ENCODE peak calls at places on chromosomes 13 and 19, in eight cellular contexts. O is HCT116; X is heart left ventricle; Q is fibroblast of lung; W is cardiac muscle cell; T is lower lobe of right lung; Y is psoas muscle; D is effector memory CD4-positive, alpha-beta T cell. S is an unnamed sample.

GRCh38 chr19:33440241-33440640 is 66.7 kb downstream of the CEBPG start:
- DNase-seq in O (no peak), X (peak; percentile 16), Q (no peak), W (no peak), T (peak; percentile 20), Y (peak; percentile 42), D (no peak), S (no peak)

GRCh38 chr19:55454787-55455243 is 6.6 kb downstream of the ISOC2 start:
- DNase-seq in O (no peak), X (no peak), Q (peak; percentile 25), W (peak; percentile 54), T (no peak), Y (no peak), D (no peak), S (peak; percentile 47)

GRCh38 chr19:10421981-10422461 is 1.7 kb downstream of the PDE4A start:
- DNase-seq in O (no peak), X (no peak), Q (no peak), W (no peak), T (no peak), Y (no peak), D (no peak), S (no peak)

GRCh38 chr19:35045667-35046300 is 4.3 kb downstream of the HPN start:
- DNase-seq in O (no peak), X (peak; percentile 61), Q (peak; percentile 26), W (no peak), T (no peak), Y (no peak), D (no peak), S (peak; percentile 56)

GRCh38 chr13:113407103-113407530 is 43.2 kb upstream of the GRTP1 start:
- DNase-seq in O (no peak), X (peak; percentile 37), Q (no peak), W (no peak), T (no peak), Y (no peak), D (no peak), S (no peak)

GRCh38 chr19:13840751-13841338 is 36.1 kb upstream of the NANOS3 start:
- DNase-seq in O (no peak), X (no peak), Q (no peak), W (no peak), T (no peak), Y (no peak), D (no peak), S (no peak)

GRCh38 chr13:39197645-39198007 is 159.4 kb downstream of the NHLRC3 start:
- DNase-seq in O (no peak), X (no peak), Q (no peak), W (peak; percentile 24), T (no peak), Y (no peak), D (no peak), S (no peak)

GRCh38 chr13:35789335-35790166 is 313.1 kb upstream of the MAB21L1 start:
- DNase-seq in O (peak; percentile 7), X (no peak), Q (peak; percentile 62), W (peak; percentile 49), T (no peak), Y (no peak), D (no peak), S (no peak)

GRCh38 chr13:48532146-48532472 is 771 bp downstream of the RCBTB2 start:
- DNase-seq in O (no peak), X (no peak), Q (peak; percentile 76), W (no peak), T (no peak), Y (no peak), D (no peak), S (peak; percentile 21)

GRCh38 chr13:39777527-39778061 is 122.1 kb downstream of the COG6 start:
- DNase-seq in O (peak; percentile 32), X (no peak), Q (peak; percentile 77), W (no peak), T (no peak), Y (no peak), D (no peak), S (peak; percentile 51)

GRCh38 chr19:13929340-13929739 is 8.9 kb downstream of the PODNL1 start:
- DNase-seq in O (no peak), X (no peak), Q (no peak), W (no peak), T (no peak), Y (no peak), D (no peak), S (no peak)

GRCh38 chr19:11205939-11206570 is 8.7 kb upstream of the KANK2 start:
- DNase-seq in O (no peak), X (no peak), Q (no peak), W (no peak), T (no peak), Y (no peak), D (no peak), S (no peak)

GRCh38 chr19:51458051-51458645 is at the start of gene SIGLEC8:
- DNase-seq in O (no peak), X (no peak), Q (no peak), W (no peak), T (no peak), Y (no peak), D (no peak), S (no peak)

GRCh38 chr13:39931505-39931904 is 276.0 kb downstream of the COG6 start:
- DNase-seq in O (no peak), X (no peak), Q (no peak), W (no peak), T (no peak), Y (no peak), D (no peak), S (no peak)

GRCh38 chr13:42968906-42969305 is 23.1 kb downstream of the EPSTI1 start:
- DNase-seq in O (no peak), X (no peak), Q (no peak), W (no peak), T (peak; percentile 78), Y (no peak), D (no peak), S (no peak)

GRCh38 chr19:8161135-8161646 is 11.8 kb upstream of the FBN3 start:
- DNase-seq in O (peak; percentile 48), X (no peak), Q (peak; percentile 17), W (peak; percentile 34), T (no peak), Y (no peak), D (no peak), S (peak; percentile 49)

GRCh38 chr19:28737021-28737525 is 475.9 kb downstream of the UQCRFS1 start:
- DNase-seq in O (no peak), X (no peak), Q (peak; percentile 65), W (peak; percentile 39), T (no peak), Y (no peak), D (no peak), S (no peak)

GRCh38 chr19:1008268-1009042 is 8.2 kb downstream of the GRIN3B start:
- DNase-seq in O (no peak), X (peak; percentile 55), Q (no peak), W (no peak), T (no peak), Y (peak; percentile 49), D (no peak), S (no peak)

GRCh38 chr19:1007852-1008251 is 7.6 kb downstream of the GRIN3B start:
- DNase-seq in O (no peak), X (peak; percentile 47), Q (no peak), W (no peak), T (no peak), Y (no peak), D (no peak), S (no peak)

GRCh38 chr19:1009976-1010538 is 9.8 kb downstream of the GRIN3B start:
- DNase-seq in O (no peak), X (peak; percentile 63), Q (no peak), W (no peak), T (no peak), Y (peak; percentile 54), D (no peak), S (no peak)

GRCh38 chr19:1010586-1011510 is 10.1 kb downstream of the TMEM259 start:
- DNase-seq in O (no peak), X (peak; percentile 61), Q (no peak), W (no peak), T (no peak), Y (peak; percentile 52), D (no peak), S (no peak)

GRCh38 chr19:1009043-1009975 is 9.1 kb downstream of the GRIN3B start:
- DNase-seq in O (no peak), X (peak; percentile 73), Q (peak; percentile 92), W (no peak), T (no peak), Y (peak; percentile 64), D (no peak), S (no peak)
- H3K36me3 ChIP-seq in O (no peaks in the 10 kb centered on the region), X (peaks cover 3% of the 10 kb centered on the region), Q (peaks cover 19% of the 10 kb centered on the region), W (peaks cover 18% of the 10 kb centered on the region), T (peaks cover 49% of the 10 kb centered on the region), Y (peaks cover 58% of the 10 kb centered on the region), D (peaks cover 43% of the 10 kb centered on the region), S (no peaks in the 10 kb centered on the region)

GRCh38 chr13:60398949-60399589 is 2.0 kb downstream of the TDRD3 start:
- DNase-seq in O (no peak), X (no peak), Q (peak; percentile 18), W (peak; percentile 54), T (no peak), Y (no peak), D (no peak), S (no peak)
- H3K4me3 ChIP-seq in O (no peak overlapping the region), X (peak overlapping the region; percentile 75), Q (peak overlapping the region; percentile 90), W (peak overlapping the region; percentile 68), T (peak overlapping the region; percentile 72), Y (peak overlapping the region; percentile 72), D (no peak overlapping the region), S (no peak overlapping the region)

DNA sequence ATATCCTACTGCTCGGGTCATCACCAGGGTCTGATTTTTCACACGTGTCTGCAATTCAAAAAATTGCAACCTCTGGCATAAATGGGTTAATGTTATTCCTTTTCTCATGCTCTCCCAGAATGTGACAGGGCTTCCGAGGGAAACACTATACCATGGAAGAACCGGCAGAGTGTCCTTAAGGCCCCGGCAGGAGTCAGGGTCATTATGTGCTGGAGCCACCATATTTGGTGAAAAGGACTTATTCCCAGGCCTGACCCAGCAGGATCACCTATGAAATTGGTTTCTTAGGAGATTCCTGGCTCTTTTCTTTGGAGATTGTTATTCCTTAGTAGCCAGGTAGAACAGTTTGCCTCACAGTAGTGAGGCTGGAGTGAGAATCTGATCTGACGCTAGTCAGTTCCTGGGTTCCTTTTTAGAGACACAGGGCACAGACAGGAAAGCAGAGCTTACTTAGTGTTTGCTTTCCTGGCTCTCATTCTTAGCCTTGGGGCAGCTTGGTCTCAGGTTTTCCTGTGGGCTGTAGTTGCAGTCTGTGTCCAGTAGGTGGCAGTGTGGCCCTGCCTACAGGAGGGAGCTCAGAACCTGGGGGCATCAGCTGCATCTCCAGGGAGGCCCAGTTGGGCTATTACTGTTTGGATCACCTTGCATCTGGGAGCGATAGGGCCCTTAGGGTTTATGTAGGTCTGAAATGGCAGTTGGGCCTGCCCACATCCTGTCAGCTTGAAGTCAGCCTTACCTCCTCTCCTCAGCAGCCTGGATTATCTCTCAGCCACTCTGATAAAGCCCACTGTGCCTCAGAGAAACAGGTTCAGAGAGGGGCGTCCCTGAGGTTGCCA is 12.4 kb downstream of the SNRNP70 start:
- DNase-seq in O (peak; percentile 50), X (peak; percentile 73), Q (peak; percentile 69), W (peak; percentile 76), T (peak; percentile 68), Y (peak; percentile 84), D (peak; percentile 47), S (peak; percentile 68)
- H3K36me3 ChIP-seq in O (peaks cover 80% of the 10 kb centered on the region), X (no peaks in the 10 kb centered on the region), Q (peaks cover 34% of the 10 kb centered on the region), W (peaks cover 74% of the 10 kb centered on the region), T (peaks cover 100% of the 10 kb centered on the region), Y (peaks cover 88% of the 10 kb centered on the region), D (peaks cover 67% of the 10 kb centered on the region), S (peaks cover 86% of the 10 kb centered on the region)

DNA sequence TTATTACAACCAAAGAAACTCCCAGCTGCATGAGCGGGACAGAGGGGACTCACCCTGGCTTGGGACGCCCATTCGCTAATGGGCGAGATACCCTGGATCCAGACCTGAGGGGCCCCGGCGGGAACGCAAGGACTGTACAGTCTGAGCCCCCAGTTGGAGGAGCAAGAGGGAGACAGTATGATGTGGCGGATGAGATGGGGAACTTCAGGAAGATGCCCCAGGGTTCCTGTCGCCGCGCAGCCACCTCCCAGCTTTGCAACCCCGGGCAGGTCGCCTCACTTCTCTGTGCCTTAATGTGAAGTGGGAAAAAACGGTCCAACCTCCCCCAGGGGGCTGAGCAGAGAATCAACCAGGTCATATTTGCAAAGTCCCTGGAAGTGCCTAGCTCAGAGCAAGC is 2.5 kb downstream of the NPAS1 start:
- DNase-seq in O (no peak), X (no peak), Q (no peak), W (no peak), T (no peak), Y (no peak), D (no peak), S (no peak)
- H3K4me3 ChIP-seq in O (no peak overlapping the region), X (no peak overlapping the region), Q (no peak overlapping the region), W (peak overlapping the region; percentile 39), T (no peak overlapping the region), Y (no peak overlapping the region), D (no peak overlapping the region), S (no peak overlapping the region)

S was measured in MG63.